ENCODE peak calls at places on chromosomes 4 and X, in seven cellular contexts. J, D, E, W, B, Y and N are unnamed samples.

GRCh38 chr4:125551451-125551850 is 236.7 kb downstream of the FAT4 start:
- DNase-seq in J (no peak), D (no peak), E (no peak), W (no peak), B (no peak), Y (no peak), N (no peak)

GRCh38 chr4:174241162-174241561 is 42.3 kb downstream of the FBXO8 start:
- DNase-seq in J (no peak), D (no peak), E (no peak), W (no peak), B (no peak), Y (no peak), N (no peak)

GRCh38 chr4:118765399-118765798 is 70.5 kb downstream of the SEC24D start:
- DNase-seq in J (no peak), D (no peak), E (peak), W (no peak), B (no peak), Y (peak), N (no peak)

GRCh38 chr4:7703669-7704068 is 236.0 kb downstream of the AFAP1 start:
- DNase-seq in J (no peak), D (no peak), E (no peak), W (no peak), B (peak), Y (no peak), N (no peak)

GRCh38 chr4:174154455-174154854 is 129.0 kb downstream of the FBXO8 start:
- DNase-seq in J (no peak), D (no peak), E (peak), W (no peak), B (no peak), Y (peak), N (no peak)

GRCh38 chr4:16655140-16655539 is 243.3 kb downstream of the LDB2 start:
- DNase-seq in J (no peak), D (no peak), E (no peak), W (no peak), B (no peak), Y (no peak), N (no peak)

GRCh38 chr4:155391932-155392331 is 15.2 kb upstream of the MAP9 start:
- DNase-seq in J (no peak), D (no peak), E (no peak), W (no peak), B (no peak), Y (no peak), N (no peak)

GRCh38 chrX:76148753-76149152 is 24.1 kb upstream of the PBDC1 start:
- DNase-seq in J (no peak), D (peak), E (peak), W (peak), B (peak), Y (peak), N (no peak)

GRCh38 chr4:135598151-135598550 is 1396.6 kb upstream of the PABPC4L start:
- DNase-seq in J (no peak), D (no peak), E (no peak), W (no peak), B (no peak), Y (peak), N (no peak)

GRCh38 chr4:168183717-168184571 is 91.6 kb downstream of the ANXA10 start:
- DNase-seq in J (no peak), D (no peak), E (peak), W (no peak), B (peak), Y (peak), N (no peak)

GRCh38 chr4:176340871-176341685 is 21.3 kb downstream of the SPCS3 start:
- DNase-seq in J (no peak), D (no peak), E (peak), W (peak), B (peak), Y (peak), N (no peak)

GRCh38 chr4:183417356-183417755 is 27.1 kb upstream of the CDKN2AIP start:
- DNase-seq in J (no peak), D (no peak), E (no peak), W (no peak), B (no peak), Y (no peak), N (no peak)

GRCh38 chr4:33411182-33411581 is 2691.0 kb downstream of the PCDH7 start:
- DNase-seq in J (no peak), D (no peak), E (no peak), W (no peak), B (no peak), Y (peak), N (no peak)

GRCh38 chr4:79141530-79141929 is 184.3 kb downstream of the NAA11 start:
- DNase-seq in J (no peak), D (no peak), E (peak), W (no peak), B (no peak), Y (no peak), N (no peak)

GRCh38 chr4:84224522-84224921 is 274.6 kb downstream of the NKX6-1 start:
- DNase-seq in J (no peak), D (no peak), E (no peak), W (no peak), B (no peak), Y (no peak), N (no peak)

GRCh38 chrX:9333873-9334272 is 131.0 kb upstream of the TBL1X start:
- DNase-seq in J (no peak), D (no peak), E (no peak), W (no peak), B (no peak), Y (no peak), N (no peak)

GRCh38 chr4:29276150-29276549 is 1444.0 kb upstream of the PCDH7 start:
- DNase-seq in J (no peak), D (no peak), E (no peak), W (no peak), B (no peak), Y (no peak), N (no peak)

GRCh38 chrX:68945603-68946228 is 116.9 kb downstream of the EFNB1 start:
- DNase-seq in J (no peak), D (no peak), E (no peak), W (no peak), B (peak), Y (peak), N (no peak)

GRCh38 chrX:11781734-11782370 is 23.8 kb downstream of the MSL3 start:
- DNase-seq in J (no peak), D (no peak), E (no peak), W (no peak), B (no peak), Y (no peak), N (no peak)

GRCh38 chr4:186068581-186069402 is at the start of gene TLR3:
- DNase-seq in J (no peak), D (no peak), E (no peak), W (no peak), B (peak), Y (peak), N (no peak)

GRCh38 chrX:75547783-75548182 is 24.9 kb upstream of the ZDHHC15 start:
- DNase-seq in J (no peak), D (no peak), E (peak), W (no peak), B (no peak), Y (no peak), N (no peak)

GRCh38 chr4:121277194-121278105 is 103.4 kb downstream of the QRFPR start:
- DNase-seq in J (no peak), D (no peak), E (peak), W (no peak), B (peak), Y (peak), N (no peak)

GRCh38 chr4:7381890-7382633 is 52.7 kb downstream of the PSAPL1 start:
- DNase-seq in J (no peak), D (no peak), E (no peak), W (no peak), B (no peak), Y (no peak), N (no peak)

GRCh38 chr4:23060776-23061175 is 368.0 kb downstream of the GBA3 start:
- DNase-seq in J (no peak), D (no peak), E (peak), W (no peak), B (no peak), Y (no peak), N (no peak)

GRCh38 chrX:153973127-153974002 is 811 bp downstream of the TMEM187 start:
- DNase-seq in J (no peak), D (no peak), E (no peak), W (no peak), B (no peak), Y (no peak), N (no peak)

GRCh38 chrX:133598596-133599334 is 183.5 kb upstream of the GPC4 start:
- DNase-seq in J (no peak), D (no peak), E (no peak), W (no peak), B (no peak), Y (no peak), N (no peak)

GRCh38 chr4:1727117-1728031 is 6.1 kb downstream of the TACC3 start:
- DNase-seq in J (no peak), D (no peak), E (no peak), W (no peak), B (no peak), Y (peak), N (no peak)

GRCh38 chr4:184424993-184425758 is 49.2 kb downstream of the IRF2 start:
- DNase-seq in J (no peak), D (no peak), E (no peak), W (no peak), B (no peak), Y (no peak), N (no peak)

GRCh38 chrX:136065044-136065671 is 79.9 kb downstream of the SLC9A6 start:
- DNase-seq in J (no peak), D (no peak), E (no peak), W (no peak), B (no peak), Y (peak), N (no peak)

GRCh38 chrX:132504417-132504816 is 15.6 kb upstream of the MBNL3 start:
- DNase-seq in J (no peak), D (no peak), E (no peak), W (no peak), B (no peak), Y (no peak), N (no peak)